ENCODE peak calls at places on chromosome 1, in four cellular contexts. T is GM12878, E is K562, S is HepG2. W is an unnamed sample.

GRCh38 chr1:159854693-159855192 is 7.7 kb downstream of the VSIG8 start:
- DNase-seq in E (peak), T (no peak), S (peak), W (peak)

GRCh38 chr1:34975312-34975711 is 9.8 kb downstream of the TMEM35B start:
- DNase-seq in S (no peak), E (no peak), T (no peak), W (no peak)

GRCh38 chr1:10794724-10795304 is 1.6 kb downstream of the CASZ1 start:
- DNase-seq in S (no peak), E (no peak), T (no peak), W (peak)

GRCh38 chr1:229563701-229564100 is 5.2 kb upstream of the ABCB10 start:
- DNase-seq in T (no peak), S (no peak), E (no peak), W (no peak)

GRCh38 chr1:50271968-50272578 is 151.2 kb downstream of the DMRTA2 start:
- DNase-seq in S (peak), E (peak), T (no peak), W (peak)

GRCh38 chr1:159172599-159173291 is 1.3 kb downstream of the CADM3 start:
- DNase-seq in T (no peak), S (no peak), E (no peak), W (peak)

GRCh38 chr1:174190800-174191199 is 31.5 kb downstream of the RABGAP1L start:
- DNase-seq in E (no peak), T (no peak), S (no peak), W (no peak)

GRCh38 chr1:101738475-101738874 is 258.3 kb downstream of the OLFM3 start:
- DNase-seq in S (no peak), T (no peak), E (no peak), W (no peak)

GRCh38 chr1:95034506-95034905 is 38.2 kb downstream of the ALG14 start:
- DNase-seq in T (no peak), E (no peak), S (no peak), W (no peak)

GRCh38 chr1:226617109-226617508 is 68.5 kb downstream of the STUM start:
- DNase-seq in T (no peak), E (no peak), S (no peak), W (no peak)

GRCh38 chr1:48450505-48450904 is 21.5 kb downstream of the SPATA6 start:
- DNase-seq in T (no peak), S (no peak), E (no peak), W (no peak)

GRCh38 chr1:25771246-25772114 is 28.5 kb upstream of the SELENON start:
- DNase-seq in E (no peak), T (no peak), S (peak), W (peak)

GRCh38 chr1:152110860-152111514 is 4.3 kb downstream of the TCHH start:
- DNase-seq in E (no peak), S (no peak), T (no peak), W (peak)

GRCh38 chr1:242412921-242413320 is 111.6 kb downstream of the PLD5 start:
- DNase-seq in S (no peak), T (no peak), E (no peak), W (no peak)

GRCh38 chr1:180154325-180155201 is at the start of gene QSOX1:
- DNase-seq in E (peak), S (peak), T (peak), W (peak)

GRCh38 chr1:164731161-164731747 is 172.3 kb downstream of the PBX1 start:
- DNase-seq in E (no peak), T (no peak), S (no peak), W (no peak)

GRCh38 chr1:180248731-180249681 is 18.9 kb downstream of the LHX4 start:
- DNase-seq in T (no peak), S (no peak), E (peak), W (peak)

GRCh38 chr1:247286134-247286670 is 30.3 kb downstream of the VN1R5 start:
- DNase-seq in E (no peak), S (no peak), T (no peak), W (no peak)

GRCh38 chr1:115925511-115925910 is 50.8 kb upstream of the SLC22A15 start:
- DNase-seq in T (no peak), E (no peak), S (no peak), W (no peak)

GRCh38 chr1:159177273-159177907 is 6.0 kb downstream of the CADM3 start:
- DNase-seq in S (peak), E (peak), T (no peak), W (peak)

GRCh38 chr1:149903836-149904491 is 4.6 kb downstream of the BOLA1 start:
- DNase-seq in S (no peak), E (no peak), T (no peak), W (peak)

GRCh38 chr1:44076093-44076492 is 42.5 kb upstream of the KLF17 start:
- DNase-seq in S (no peak), T (no peak), E (no peak), W (no peak)

GRCh38 chr1:86156571-86157455 is at the start of gene COL24A1:
- DNase-seq in T (no peak), E (no peak), S (no peak), W (peak)

GRCh38 chr1:165659581-165659895 is 28.5 kb downstream of the MGST3 start:
- DNase-seq in S (no peak), T (no peak), E (no peak), W (no peak)

GRCh38 chr1:156741613-156741983 is 710 bp upstream of the MRPL24 start:
- DNase-seq in T (no peak), E (no peak), S (no peak), W (no peak)

GRCh38 chr1:47181095-47181954 is 8.5 kb downstream of the PDZK1IP1 start:
- DNase-seq in T (no peak), S (no peak), E (peak), W (no peak)

GRCh38 chr1:180167021-180167701 is 12.5 kb downstream of the QSOX1 start:
- DNase-seq in E (no peak), S (no peak), T (no peak), W (no peak)

GRCh38 chr1:240854367-240854766 is 242.4 kb upstream of the GREM2 start:
- DNase-seq in S (no peak), E (no peak), T (no peak), W (no peak)

GRCh38 chr1:96845464-96845863 is 123.9 kb downstream of the PTBP2 start:
- DNase-seq in S (peak), E (peak), T (no peak), W (peak)

GRCh38 chr1:245679796-245680195 is 525.0 kb downstream of the KIF26B start:
- DNase-seq in T (no peak), E (no peak), S (no peak), W (no peak)

GRCh38 chr1:230303069-230303468 is 123.1 kb downstream of the PGBD5 start:
- DNase-seq in S (no peak), T (no peak), E (no peak), W (no peak)

GRCh38 chr1:48103495-48103894 is 106.3 kb upstream of the TRABD2B start:
- DNase-seq in E (no peak), T (no peak), S (no peak), W (no peak)

GRCh38 chr1:942864-943533 is 16.1 kb downstream of the NOC2L start:
- DNase-seq in T (no peak), E (peak), S (no peak), W (no peak)

GRCh38 chr1:66439028-66439427 is 94.9 kb upstream of the SGIP1 start:
- DNase-seq in S (no peak), T (peak), E (no peak), W (no peak)

GRCh38 chr1:114979278-114979891 is 50.2 kb upstream of the TSHB start:
- DNase-seq in E (peak), S (peak), T (peak), W (peak)

GRCh38 chr1:101150266-101150665 is 86.6 kb upstream of the S1PR1 start:
- DNase-seq in E (no peak), T (no peak), S (no peak), W (no peak)

GRCh38 chr1:10210841-10211804 is 753 bp downstream of the KIF1B start:
- DNase-seq in E (peak), S (peak), T (no peak), W (peak)

GRCh38 chr1:24702511-24703293 is 42.5 kb upstream of the CLIC4 start:
- DNase-seq in E (no peak), S (peak), T (no peak), W (no peak)

DNA sequence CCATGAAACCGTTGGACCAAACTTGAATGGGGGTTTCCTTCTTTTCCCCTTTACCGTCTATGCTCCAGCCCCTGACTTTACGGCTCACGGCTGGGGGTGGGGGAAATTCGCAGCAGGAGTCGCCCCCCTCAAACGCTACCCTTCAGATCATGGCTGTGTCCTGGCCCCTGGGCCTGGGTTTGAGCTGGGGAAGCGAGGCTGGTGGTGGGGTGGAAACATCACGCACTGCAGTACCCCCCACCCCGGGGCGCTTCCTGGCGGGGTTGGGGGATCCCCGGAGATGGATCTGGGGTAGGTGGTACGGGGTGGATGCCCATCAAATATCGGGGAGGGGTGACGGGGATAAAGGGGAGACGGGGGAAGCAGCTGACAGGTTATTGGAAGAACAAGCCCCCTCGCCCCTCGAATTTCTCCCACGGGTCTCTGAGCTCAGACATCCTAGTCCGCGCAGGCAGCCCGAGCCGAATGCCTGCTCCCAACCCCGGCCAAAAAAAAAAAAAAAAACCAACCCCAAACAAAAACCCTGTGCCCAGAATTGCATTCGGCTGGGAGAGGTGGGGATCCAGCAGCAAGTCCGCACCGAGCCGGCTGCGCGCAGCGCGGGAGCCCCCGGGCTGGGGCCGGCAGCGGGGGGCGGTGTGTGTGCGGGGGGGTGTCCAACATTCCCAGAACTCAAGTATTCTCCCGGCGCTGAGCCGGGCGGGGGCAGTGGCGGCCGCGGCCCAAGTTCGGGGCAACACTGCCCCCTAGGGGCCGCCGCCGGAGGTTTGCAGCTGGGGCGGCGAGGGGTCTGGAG is 59.0 kb upstream of the ACOT11 start:
- DNase-seq in E (peak), T (no peak), S (peak), W (peak)
- TF ChIP-seq CREM in E (no peak), T (no peak), S (no peak), W (no peak)

GRCh38 chr1:143698016-143698415 is 273.8 kb downstream of the FAM72C start:
- DNase-seq in E (peak), T (no peak), S (peak), W (peak)
- TF ChIP-seq CREM in E (no peak), T (no peak), S (no peak), W (no peak)

GRCh38 chr1:185843971-185844370 is 109.8 kb downstream of the HMCN1 start:
- DNase-seq in E (no peak), T (no peak), S (no peak), W (no peak)
- TF ChIP-seq CREM in E (no peak), T (no peak), S (no peak), W (no peak)

DNA sequence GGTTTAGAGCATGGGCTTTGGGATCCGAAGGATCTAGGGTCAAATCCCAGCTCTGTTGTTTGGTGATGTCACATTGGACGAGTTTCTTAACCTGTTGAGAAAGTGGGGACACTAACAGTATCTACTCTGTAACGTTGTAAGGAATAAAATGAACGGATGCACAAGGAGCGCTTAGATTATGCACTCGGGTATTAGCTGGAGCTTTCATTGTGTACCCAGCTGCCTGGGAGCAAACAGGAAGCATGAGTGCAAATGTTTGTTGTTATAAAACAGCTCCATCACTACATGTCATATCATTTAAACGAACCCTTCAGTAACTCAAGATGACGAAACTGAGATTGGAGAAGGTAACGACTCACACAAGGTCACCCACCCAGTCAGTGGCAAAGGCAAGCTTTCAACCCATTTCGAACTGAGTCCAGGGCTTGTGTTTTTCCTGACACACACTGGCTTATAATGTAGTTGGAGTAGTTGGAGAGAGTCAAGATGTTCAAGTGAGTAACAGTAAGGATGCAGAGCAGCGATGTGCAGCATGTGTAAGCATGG is 16.2 kb upstream of the SLC6A17 start:
- DNase-seq in S (no peak), E (no peak), T (no peak), W (no peak)
- TF ChIP-seq CREM in S (no peak), E (no peak), T (no peak), W (no peak)

DNA sequence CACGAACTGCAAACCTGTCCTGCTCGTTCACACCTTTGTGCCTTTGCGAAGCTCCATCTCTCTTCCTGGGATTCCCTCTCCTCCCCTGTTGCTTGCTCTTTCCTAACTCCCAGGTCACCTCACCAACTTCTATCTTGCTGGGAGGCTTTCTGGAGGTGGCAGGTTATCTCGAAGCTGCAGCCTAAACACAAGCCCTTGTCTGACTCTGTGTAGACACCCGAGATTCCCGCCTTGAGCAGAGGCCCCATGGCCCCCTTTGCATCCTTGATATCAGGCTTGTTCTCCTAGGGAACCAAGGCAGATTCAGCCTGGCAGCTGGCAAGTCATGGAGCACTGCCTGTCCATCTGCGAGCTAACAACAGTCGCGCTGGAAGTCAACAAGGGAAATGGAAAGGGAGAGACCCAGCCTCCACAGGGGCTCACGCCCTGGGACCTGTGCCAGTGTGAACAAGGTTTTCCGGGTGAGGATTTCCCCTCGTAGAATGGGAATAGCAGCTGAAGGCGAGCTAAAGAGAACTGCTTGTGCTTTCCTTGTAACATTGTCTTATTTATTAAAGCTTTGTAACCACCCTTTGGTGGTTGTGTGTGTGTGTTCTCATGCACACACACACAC is 109.5 kb upstream of the JUN start:
- DNase-seq in E (no peak), S (no peak), T (no peak), W (no peak)
- TF ChIP-seq CREM in E (no peak), S (no peak), T (no peak), W (no peak)

DNA sequence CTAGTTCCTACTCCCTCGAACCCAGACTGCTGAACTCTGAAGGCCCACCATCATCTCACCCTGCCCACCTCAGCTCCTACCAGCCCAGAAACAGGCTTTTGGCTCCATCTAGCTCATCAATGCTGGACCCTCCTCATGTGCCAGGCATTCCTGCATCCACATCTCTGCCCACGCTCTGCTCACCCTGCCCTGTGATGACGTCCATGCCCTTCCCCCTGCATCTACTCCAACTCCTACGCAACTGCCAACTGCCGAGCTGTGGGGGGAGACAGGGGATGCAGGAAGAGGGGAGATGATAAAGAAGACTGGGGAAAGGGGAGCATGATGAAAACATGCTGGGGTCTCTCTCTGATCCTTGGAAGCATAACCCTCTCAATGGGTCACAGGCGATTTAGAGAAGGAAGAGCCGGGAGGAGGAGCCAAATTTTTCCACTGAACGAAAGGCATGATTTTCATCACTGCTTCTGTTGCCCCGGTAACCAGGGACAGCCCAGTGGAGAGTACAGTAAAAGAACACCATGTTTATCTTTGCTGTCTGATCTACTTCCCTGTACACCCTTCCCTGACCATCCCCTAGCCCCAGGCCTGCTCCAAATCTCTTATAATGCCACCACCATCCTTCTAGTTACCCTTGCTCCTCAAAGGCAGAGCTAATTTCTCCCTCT is 44.3 kb downstream of the CD34 start:
- DNase-seq in S (no peak), T (no peak), E (no peak), W (no peak)
- TF ChIP-seq CREM in S (no peak), T (no peak), E (no peak), W (no peak)

DNA sequence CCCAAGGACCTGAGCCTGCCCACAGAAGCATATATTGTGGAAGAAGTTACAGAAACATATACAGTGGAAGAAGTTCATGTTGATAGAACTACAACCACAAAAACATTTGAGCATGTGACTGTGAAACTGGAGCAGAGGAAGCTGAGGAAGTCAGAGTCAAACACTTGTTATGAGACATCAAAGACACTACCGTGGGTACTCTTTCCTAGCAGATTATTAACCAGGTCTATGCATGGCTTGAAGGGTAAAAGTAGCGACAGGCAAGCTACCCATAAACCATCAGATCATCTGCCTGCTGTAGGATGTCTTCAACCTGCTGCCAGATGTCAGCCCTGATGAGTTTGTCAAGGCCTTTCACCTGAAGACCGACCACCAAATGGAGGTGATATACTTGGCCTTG is 35.8 kb downstream of the IVNS1ABP start:
- DNase-seq in S (peak), E (no peak), T (peak), W (no peak)
- TF ChIP-seq CREM in S (no peak), E (no peak), T (no peak), W (no peak)

W was measured in WTC11.